ENCODE peak calls at places on chromosome 5, in five cellular contexts. One of them, this sample, is unnamed.

GRCh38 chr5:87138091-87138819 is 129.4 kb upstream of the RASA1 start:
- DNase-seq in fibroblast of lung: no peak
- DNase-seq in PC-3: no peak
- DNase-seq in H1: no peak
- DNase-seq in neural progenitor cell: no peak
- DNase-seq in this sample: peak; percentile 49

GRCh38 chr5:163564321-163564924 is 59.0 kb downstream of the MAT2B start:
- DNase-seq in PC-3: peak; percentile 84
- DNase-seq in H1: no peak
- DNase-seq in fibroblast of lung: peak; percentile 40
- DNase-seq in neural progenitor cell: peak; percentile 59
- DNase-seq in this sample: peak; percentile 72

GRCh38 chr5:150265984-150266383 is 23.6 kb downstream of the CAMK2A start:
- DNase-seq in neural progenitor cell: no peak
- DNase-seq in PC-3: no peak
- DNase-seq in H1: no peak
- DNase-seq in fibroblast of lung: no peak
- DNase-seq in this sample: no peak

GRCh38 chr5:39775458-39776365 is 350.9 kb upstream of the DAB2 start:
- DNase-seq in neural progenitor cell: no peak
- DNase-seq in PC-3: peak; percentile 84
- DNase-seq in fibroblast of lung: peak; percentile 93
- DNase-seq in H1: no peak
- DNase-seq in this sample: peak; percentile 94

GRCh38 chr5:14039063-14039462 is 94.6 kb upstream of the DNAH5 start:
- DNase-seq in fibroblast of lung: peak; percentile 80
- DNase-seq in PC-3: peak; percentile 94
- DNase-seq in neural progenitor cell: no peak
- DNase-seq in H1: no peak
- DNase-seq in this sample: peak; percentile 78

GRCh38 chr5:114790403-114790792 is 379.3 kb downstream of the TRIM36 start:
- DNase-seq in fibroblast of lung: no peak
- DNase-seq in H1: no peak
- DNase-seq in PC-3: no peak
- DNase-seq in neural progenitor cell: no peak
- DNase-seq in this sample: no peak

GRCh38 chr5:14406554-14406849 is 175.1 kb upstream of the OTULINL start:
- DNase-seq in PC-3: peak; percentile 99
- DNase-seq in H1: no peak
- DNase-seq in neural progenitor cell: no peak
- DNase-seq in fibroblast of lung: peak; percentile 98
- DNase-seq in this sample: peak; percentile 97

GRCh38 chr5:4551034-4551433 is 589.1 kb upstream of the ADAMTS16 start:
- DNase-seq in neural progenitor cell: no peak
- DNase-seq in H1: no peak
- DNase-seq in fibroblast of lung: peak; percentile 90
- DNase-seq in PC-3: no peak
- DNase-seq in this sample: no peak

GRCh38 chr5:2156358-2157059 is 273.8 kb upstream of the IRX4 start:
- DNase-seq in PC-3: peak; percentile 5
- DNase-seq in fibroblast of lung: no peak
- DNase-seq in H1: no peak
- DNase-seq in neural progenitor cell: no peak
- DNase-seq in this sample: no peak

GRCh38 chr5:6354848-6355247 is 23.5 kb downstream of the MED10 start:
- DNase-seq in PC-3: no peak
- DNase-seq in fibroblast of lung: no peak
- DNase-seq in H1: no peak
- DNase-seq in neural progenitor cell: no peak
- DNase-seq in this sample: no peak

GRCh38 chr5:168365581-168366081 is 74.2 kb downstream of the WWC1 start:
- DNase-seq in fibroblast of lung: peak; percentile 20
- DNase-seq in PC-3: peak; percentile 75
- DNase-seq in H1: no peak
- DNase-seq in neural progenitor cell: peak; percentile 38
- DNase-seq in this sample: peak; percentile 73

GRCh38 chr5:158569534-158569933 is 530.2 kb downstream of the EBF1 start:
- DNase-seq in H1: no peak
- DNase-seq in PC-3: no peak
- DNase-seq in fibroblast of lung: peak; percentile 23
- DNase-seq in neural progenitor cell: peak; percentile 78
- DNase-seq in this sample: no peak

GRCh38 chr5:164335837-164336236 is 830.4 kb downstream of the MAT2B start:
- DNase-seq in H1: no peak
- DNase-seq in PC-3: peak; percentile 60
- DNase-seq in fibroblast of lung: peak; percentile 87
- DNase-seq in neural progenitor cell: no peak
- DNase-seq in this sample: peak; percentile 46

GRCh38 chr5:82421119-82421518 is 143.0 kb upstream of the RPS23 start:
- DNase-seq in H1: no peak
- DNase-seq in fibroblast of lung: peak; percentile 95
- DNase-seq in PC-3: peak; percentile 98
- DNase-seq in neural progenitor cell: no peak
- DNase-seq in this sample: peak; percentile 82

GRCh38 chr5:1519631-1520141 is 4.1 kb downstream of the LPCAT1 start:
- DNase-seq in neural progenitor cell: no peak
- DNase-seq in PC-3: no peak
- DNase-seq in fibroblast of lung: no peak
- DNase-seq in H1: no peak
- DNase-seq in this sample: no peak

GRCh38 chr5:69234457-69235268 is at the start of gene CDK7:
- DNase-seq in H1: peak; percentile 41
- DNase-seq in fibroblast of lung: peak; percentile 92
- DNase-seq in neural progenitor cell: peak; percentile 96
- DNase-seq in PC-3: peak; percentile 91
- DNase-seq in this sample: peak; percentile 98

GRCh38 chr5:146345578-146346366 is 7.1 kb downstream of the POU4F3 start:
- DNase-seq in PC-3: no peak
- DNase-seq in fibroblast of lung: no peak
- DNase-seq in neural progenitor cell: peak; percentile 66
- DNase-seq in H1: no peak
- DNase-seq in this sample: no peak

GRCh38 chr5:163677092-163677491 is 171.7 kb downstream of the MAT2B start:
- DNase-seq in H1: no peak
- DNase-seq in fibroblast of lung: no peak
- DNase-seq in PC-3: no peak
- DNase-seq in neural progenitor cell: no peak
- DNase-seq in this sample: no peak

GRCh38 chr5:131491749-131492148 is 143.3 kb downstream of the RAPGEF6 start:
- DNase-seq in H1: no peak
- DNase-seq in neural progenitor cell: no peak
- DNase-seq in fibroblast of lung: peak; percentile 31
- DNase-seq in PC-3: no peak
- DNase-seq in this sample: peak; percentile 64

GRCh38 chr5:79990598-79991507 is at the start of gene MTX3:
- DNase-seq in fibroblast of lung: peak; percentile 82
- DNase-seq in H1: peak; percentile 73
- DNase-seq in neural progenitor cell: peak; percentile 93
- DNase-seq in PC-3: peak; percentile 76
- DNase-seq in this sample: peak; percentile 93

GRCh38 chr5:151132959-151133358 is 24.6 kb downstream of the ANXA6 start:
- DNase-seq in fibroblast of lung: no peak
- DNase-seq in H1: no peak
- DNase-seq in PC-3: no peak
- DNase-seq in neural progenitor cell: no peak
- DNase-seq in this sample: no peak

GRCh38 chr5:66122379-66123034 is 21.6 kb upstream of the SREK1 start:
- DNase-seq in PC-3: peak; percentile 48
- DNase-seq in H1: no peak
- DNase-seq in fibroblast of lung: peak; percentile 48
- DNase-seq in neural progenitor cell: no peak
- DNase-seq in this sample: peak; percentile 54

GRCh38 chr5:7540806-7541205 is 144.9 kb downstream of the ADCY2 start:
- DNase-seq in neural progenitor cell: peak; percentile 8
- DNase-seq in fibroblast of lung: no peak
- DNase-seq in H1: no peak
- DNase-seq in PC-3: no peak
- DNase-seq in this sample: no peak

GRCh38 chr5:181071257-181071656 is 31.2 kb downstream of the BTNL9 start:
- DNase-seq in H1: no peak
- DNase-seq in PC-3: no peak
- DNase-seq in fibroblast of lung: no peak
- DNase-seq in neural progenitor cell: no peak
- DNase-seq in this sample: no peak

GRCh38 chr5:85170183-85170582 is 785.5 kb upstream of the EDIL3 start:
- DNase-seq in fibroblast of lung: no peak
- DNase-seq in PC-3: no peak
- DNase-seq in H1: no peak
- DNase-seq in neural progenitor cell: no peak
- DNase-seq in this sample: no peak

GRCh38 chr5:157484768-157485167 is 24.8 kb downstream of the NIPAL4 start:
- DNase-seq in H1: no peak
- DNase-seq in PC-3: no peak
- DNase-seq in fibroblast of lung: no peak
- DNase-seq in neural progenitor cell: no peak
- DNase-seq in this sample: peak; percentile 81

GRCh38 chr5:157485811-157486739 is 26.1 kb downstream of the NIPAL4 start:
- DNase-seq in H1: no peak
- DNase-seq in fibroblast of lung: no peak
- DNase-seq in neural progenitor cell: no peak
- DNase-seq in PC-3: no peak
- DNase-seq in this sample: no peak

GRCh38 chr5:157487358-157487757 is 27.3 kb downstream of the NIPAL4 start:
- DNase-seq in PC-3: no peak
- DNase-seq in H1: no peak
- DNase-seq in neural progenitor cell: no peak
- DNase-seq in fibroblast of lung: no peak
- DNase-seq in this sample: no peak

GRCh38 chr5:157486861-157487260 is 26.8 kb downstream of the NIPAL4 start:
- DNase-seq in fibroblast of lung: no peak
- DNase-seq in PC-3: no peak
- DNase-seq in H1: no peak
- DNase-seq in neural progenitor cell: no peak
- DNase-seq in this sample: no peak

DNA sequence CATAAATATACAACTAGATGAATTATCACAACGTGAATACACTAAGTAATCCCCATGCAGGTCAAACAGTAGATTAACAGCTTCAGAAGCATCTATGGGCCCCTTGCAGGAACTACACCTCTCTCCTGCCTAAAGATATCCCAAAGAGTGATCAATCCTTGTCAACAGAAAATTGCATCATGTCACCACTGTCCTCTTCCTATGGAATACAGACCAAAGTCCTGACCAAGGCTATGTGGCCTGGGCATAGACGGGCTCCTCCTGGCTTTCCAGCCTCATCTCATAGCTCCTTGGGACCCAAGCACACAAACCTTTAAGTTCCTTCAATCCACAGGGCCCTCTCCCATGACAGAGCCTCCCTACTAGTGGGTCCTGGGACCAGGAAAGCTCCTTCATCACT is 25.3 kb downstream of the NIPAL4 start:
- DNase-seq in neural progenitor cell: no peak
- DNase-seq in H1: no peak
- DNase-seq in fibroblast of lung: no peak
- DNase-seq in PC-3: no peak
- DNase-seq in this sample: no peak
- H3K27ac ChIP-seq in neural progenitor cell: no peak overlapping the region
- H3K27ac ChIP-seq in H1: no peak overlapping the region
- H3K27ac ChIP-seq in fibroblast of lung: no peak overlapping the region
- H3K27ac ChIP-seq in PC-3: no peak overlapping the region
- H3K27ac ChIP-seq in this sample: peak overlapping the region; percentile 32

GRCh38 chr5:54306893-54307292 is 3.5 kb downstream of the ARL15 start:
- DNase-seq in PC-3: no peak
- DNase-seq in H1: no peak
- DNase-seq in neural progenitor cell: no peak
- DNase-seq in fibroblast of lung: no peak
- DNase-seq in this sample: no peak

GRCh38 chr5:54304031-54304430 is 6.3 kb downstream of the ARL15 start:
- DNase-seq in H1: no peak
- DNase-seq in neural progenitor cell: no peak
- DNase-seq in PC-3: no peak
- DNase-seq in fibroblast of lung: no peak
- DNase-seq in this sample: no peak

GRCh38 chr5:54307583-54307982 is 2.8 kb downstream of the ARL15 start:
- DNase-seq in PC-3: no peak
- DNase-seq in neural progenitor cell: no peak
- DNase-seq in fibroblast of lung: no peak
- DNase-seq in H1: no peak
- DNase-seq in this sample: no peak

GRCh38 chr5:54302267-54302687 is 8.1 kb downstream of the ARL15 start:
- DNase-seq in H1: no peak
- DNase-seq in PC-3: no peak
- DNase-seq in fibroblast of lung: peak; percentile 72
- DNase-seq in neural progenitor cell: no peak
- DNase-seq in this sample: peak; percentile 27

DNA sequence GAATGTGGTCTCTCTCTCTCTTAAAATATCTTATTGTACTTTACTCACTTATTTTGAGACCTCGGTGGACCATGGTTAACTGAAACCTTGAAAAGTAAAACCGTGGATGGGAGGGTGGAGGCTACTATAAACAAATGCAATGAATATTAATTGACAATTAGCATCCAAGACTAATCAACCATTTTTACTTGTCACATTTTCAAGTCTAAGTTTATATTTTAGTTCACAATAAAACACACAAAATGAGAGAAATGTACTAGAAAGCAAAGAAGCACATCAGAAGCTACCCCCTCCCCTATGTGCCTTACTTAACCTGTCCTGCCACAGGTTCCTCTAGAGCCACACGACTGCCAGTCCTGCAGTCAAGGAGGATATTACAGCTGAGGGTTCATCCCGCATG is 4.6 kb downstream of the ARL15 start:
- DNase-seq in PC-3: no peak
- DNase-seq in neural progenitor cell: no peak
- DNase-seq in H1: no peak
- DNase-seq in fibroblast of lung: no peak
- DNase-seq in this sample: no peak
- H3K4me1 ChIP-seq in PC-3: peaks cover 9% of the 10 kb centered on the region
- H3K4me1 ChIP-seq in neural progenitor cell: peaks cover 22% of the 10 kb centered on the region
- H3K4me1 ChIP-seq in H1: peaks cover 16% of the 10 kb centered on the region
- H3K4me1 ChIP-seq in fibroblast of lung: peaks cover 2% of the 10 kb centered on the region
- H3K4me1 ChIP-seq in this sample: peaks cover 23% of the 10 kb centered on the region

DNA sequence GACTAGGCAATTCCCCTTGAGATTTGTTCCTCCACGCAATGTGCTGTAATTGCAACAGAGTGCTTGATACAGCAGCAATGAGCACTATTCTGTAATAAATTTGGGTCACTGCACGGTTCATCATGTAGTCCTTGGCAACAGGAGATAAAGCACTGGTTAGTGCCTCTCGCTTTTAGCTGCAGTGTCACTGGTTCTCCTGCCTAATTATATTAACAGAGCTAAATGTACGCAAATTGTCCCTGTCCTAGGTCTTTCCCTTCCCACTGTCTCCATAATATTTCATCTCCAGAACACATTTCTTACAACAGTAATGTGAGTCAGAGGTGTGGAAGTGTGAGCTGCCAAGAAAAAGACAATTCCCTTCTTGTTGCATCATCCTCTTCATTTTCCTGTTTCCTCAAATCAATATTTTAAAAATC is 553.1 kb downstream of the ZNF608 start:
- DNase-seq in fibroblast of lung: peak; percentile 75
- DNase-seq in H1: no peak
- DNase-seq in PC-3: peak; percentile 34
- DNase-seq in neural progenitor cell: no peak
- DNase-seq in this sample: peak; percentile 80
- H3K4me2 ChIP-seq in fibroblast of lung: no peak overlapping the region
- H3K4me2 ChIP-seq in H1: no peak overlapping the region
- H3K4me2 ChIP-seq in PC-3: no peak overlapping the region
- H3K4me2 ChIP-seq in neural progenitor cell: no peak overlapping the region
- H3K4me2 ChIP-seq in this sample: peak overlapping the region; percentile 40

GRCh38 chr5:73822989-73823339 is 197.0 kb downstream of the ARHGEF28 start:
- DNase-seq in PC-3: peak; percentile 76
- DNase-seq in neural progenitor cell: no peak
- DNase-seq in fibroblast of lung: peak; percentile 60
- DNase-seq in H1: no peak
- DNase-seq in this sample: peak; percentile 45
- H3K27ac ChIP-seq in PC-3: peak overlapping the region; percentile 64
- H3K27ac ChIP-seq in neural progenitor cell: no peak overlapping the region
- H3K27ac ChIP-seq in fibroblast of lung: no peak overlapping the region
- H3K27ac ChIP-seq in H1: no peak overlapping the region
- H3K27ac ChIP-seq in this sample: peak overlapping the region; percentile 31